ENCODE peak calls at places on chromosomes 13 and 19, in eight cellular contexts. U is activated CD8-positive, alpha-beta memory T cell treated with anti-CD3 and anti-CD28 coated beads, Interleukin-2, amount 10 ng/mL, durations not matched to agents 7 days and 5 days; S is CD8-positive, alpha-beta T cell; W is gastrocnemius medialis; P is Right ventricle myocardium inferior; Y is Right ventricle myocardium superior; Z is left colon; C is RWPE2. H is an unnamed sample.

GRCh38 chr13:99164226-99164625 is 36.4 kb upstream of the UBAC2 start:
- ATAC-seq in Y (no peak), U (no peak), C (no peak), P (no peak), Z (no peak), S (no peak), W (no peak), H (no peak)

GRCh38 chr13:110289174-110289573 is 17.8 kb downstream of the COL4A1 start:
- ATAC-seq in Y (no peak), P (no peak), Z (no peak), C (no peak), U (no peak), S (no peak), W (no peak), H (no peak)

GRCh38 chr19:49422407-49423277 is 599 bp downstream of the PTH2 start:
- ATAC-seq in W (no peak), Z (peak), S (peak), P (peak), U (peak), Y (peak), C (no peak), H (peak)

GRCh38 chr13:31441804-31442487 is 242.2 kb downstream of the B3GLCT start:
- ATAC-seq in C (no peak), Z (no peak), S (no peak), U (no peak), W (peak), P (peak), Y (peak), H (peak)

GRCh38 chr19:1901940-1902404 is 3.2 kb upstream of the ADAT3 start:
- ATAC-seq in W (no peak), C (no peak), S (no peak), Y (no peak), U (no peak), Z (no peak), P (no peak), H (no peak)

GRCh38 chr13:21149568-21149967 is 26.8 kb downstream of the SKA3 start:
- ATAC-seq in Y (peak), U (peak), P (peak), S (no peak), W (no peak), Z (no peak), C (no peak), H (no peak)

GRCh38 chr13:28470286-28470685 is 24.6 kb downstream of the FLT1 start:
- ATAC-seq in C (no peak), U (no peak), S (no peak), W (no peak), P (no peak), Y (no peak), Z (no peak), H (no peak)

GRCh38 chr19:40208602-40209001 is 9.6 kb downstream of the TTC9B start:
- ATAC-seq in Z (no peak), W (no peak), Y (no peak), U (no peak), P (no peak), C (no peak), S (no peak), H (no peak)

GRCh38 chr13:38693641-38694040 is 6.8 kb downstream of the FREM2 start:
- ATAC-seq in W (no peak), Z (no peak), P (peak), U (no peak), Y (peak), C (no peak), S (no peak), H (no peak)

GRCh38 chr13:43878897-43879322 is 630 bp downstream of the CCDC122 start:
- ATAC-seq in Z (peak), P (peak), Y (peak), S (no peak), C (peak), U (peak), W (peak), H (peak)

GRCh38 chr19:10379880-10380310 is 477 bp downstream of the TYK2 start:
- ATAC-seq in P (no peak), W (no peak), Y (no peak), U (peak), S (no peak), Z (peak), C (peak), H (no peak)

GRCh38 chr13:109376936-109377335 is 409.4 kb downstream of the IRS2 start:
- ATAC-seq in C (no peak), Z (no peak), W (no peak), S (no peak), U (no peak), P (no peak), Y (no peak), H (no peak)

GRCh38 chr13:90447034-90447734 is 900.3 kb upstream of the MIR17HG start:
- ATAC-seq in W (no peak), C (no peak), Z (no peak), S (no peak), P (no peak), U (no peak), Y (no peak), H (no peak)

GRCh38 chr13:49185264-49185663 is 34.9 kb upstream of the MLNR start:
- ATAC-seq in C (no peak), Z (no peak), Y (no peak), U (no peak), S (no peak), P (no peak), W (no peak), H (no peak)

GRCh38 chr19:2494084-2494446 is 18.1 kb downstream of the GADD45B start:
- ATAC-seq in C (no peak), W (no peak), Y (no peak), Z (no peak), U (no peak), P (no peak), S (peak), H (no peak)

GRCh38 chr13:36163809-36164308 is 32.7 kb upstream of the DCLK1 start:
- ATAC-seq in W (peak), Y (peak), P (peak), Z (no peak), S (no peak), U (no peak), C (peak), H (peak)

GRCh38 chr19:38266070-38266469 is 1.7 kb downstream of the SPINT2 start:
- ATAC-seq in W (no peak), Z (peak), S (no peak), C (peak), U (no peak), Y (no peak), P (no peak), H (no peak)

GRCh38 chr13:102309110-102309509 is 92.7 kb downstream of the FGF14 start:
- ATAC-seq in P (no peak), W (no peak), U (no peak), Z (no peak), C (no peak), Y (peak), S (no peak), H (no peak)

GRCh38 chr19:5282926-5283325 is 57.7 kb downstream of the PTPRS start:
- ATAC-seq in C (no peak), S (no peak), P (peak), U (no peak), Z (no peak), W (peak), Y (peak), H (peak)

GRCh38 chr13:49690133-49690989 is 925 bp downstream of the EBPL start:
- ATAC-seq in C (no peak), U (peak), Z (peak), Y (peak), W (peak), S (no peak), P (no peak), H (peak)

GRCh38 chr13:22432690-22433089 is 748.1 kb upstream of the SGCG start:
- ATAC-seq in Y (no peak), C (no peak), P (no peak), U (no peak), S (no peak), Z (peak), W (no peak), H (no peak)

GRCh38 chr19:3970313-3970807 is 539 bp downstream of the DAPK3 start:
- ATAC-seq in Y (no peak), S (no peak), C (no peak), Z (no peak), P (no peak), W (peak), U (no peak), H (no peak)

GRCh38 chr19:4580021-4580901 is 20.8 kb upstream of the SEMA6B start:
- ATAC-seq in Z (no peak), Y (no peak), S (no peak), C (no peak), W (no peak), P (no peak), U (no peak), H (no peak)

GRCh38 chr19:40623403-40624239 is 22.5 kb downstream of the LTBP4 start:
- ATAC-seq in W (no peak), C (peak), Y (peak), P (no peak), Z (peak), U (no peak), S (no peak), H (peak)

GRCh38 chr19:38844093-38844686 is 5.6 kb downstream of the HNRNPL start:
- ATAC-seq in P (no peak), Z (no peak), W (no peak), U (no peak), S (no peak), Y (no peak), C (no peak), H (no peak)

GRCh38 chr13:102718746-102719145 is 23.9 kb upstream of the METTL21C start:
- ATAC-seq in Y (no peak), S (no peak), W (no peak), C (no peak), Z (no peak), U (no peak), P (no peak), H (no peak)

GRCh38 chr13:106490887-106491321 is 44.6 kb downstream of the EFNB2 start:
- ATAC-seq in S (peak), U (peak), Y (no peak), P (no peak), Z (no peak), W (no peak), C (no peak), H (no peak)

GRCh38 chr19:10863107-10863700 is 8.1 kb upstream of the CARM1 start:
- ATAC-seq in C (peak), W (peak), U (no peak), P (peak), Y (peak), Z (no peak), S (no peak), H (peak)

GRCh38 chr19:875265-875879 is 15.9 kb downstream of the CFD start:
- ATAC-seq in S (no peak), P (no peak), Y (no peak), Z (no peak), C (no peak), W (no peak), U (no peak), H (no peak)

GRCh38 chr19:45791744-45792481 is 732 bp downstream of the DMWD start:
- ATAC-seq in Y (no peak), Z (no peak), U (no peak), C (no peak), P (no peak), W (no peak), S (no peak), H (no peak)

GRCh38 chr13:91459485-91459884 is 61.1 kb downstream of the GPC5 start:
- ATAC-seq in C (peak), S (no peak), P (no peak), U (no peak), W (no peak), Y (no peak), Z (no peak), H (no peak)

GRCh38 chr13:30108913-30109237 is 198.5 kb downstream of the KATNAL1 start:
- ATAC-seq in P (no peak), S (no peak), Z (peak), C (peak), U (no peak), W (no peak), Y (no peak), H (no peak)